ENCODE peak calls at places on chromosomes 6 and 20, in ten cellular contexts. E is CD8-positive, alpha-beta T cell; H is CD8-positive, alpha-beta memory T cell; P is caudate nucleus; I is prostate gland; U is neuronal stem cell; Q is psoas muscle; V is foreskin keratinocyte; N is spleen; Z is right lobe of liver. T is an unnamed sample.

GRCh38 chr6:30334077-30334476 is 7.3 kb downstream of the TRIM39 start:
- DNase-seq in N (no peak), E (no peak), H (no peak), Q (no peak), P (no peak), I (no peak), V (no peak), U (no peak), Z (no peak), T (no peak)

GRCh38 chr20:38771621-38772020 is 23.4 kb downstream of the ACTR5 start:
- DNase-seq in P (no peak), H (no peak), U (no peak), Q (no peak), Z (no peak), E (no peak), V (no peak), I (no peak), N (no peak), T (no peak)

GRCh38 chr6:150800596-150801310 is 64.7 kb upstream of the MTHFD1L start:
- DNase-seq in V (no peak), Z (no peak), E (no peak), P (no peak), I (no peak), U (no peak), Q (no peak), N (no peak), H (no peak), T (no peak)

GRCh38 chr6:7087066-7087465 is 20.7 kb upstream of the RREB1 start:
- DNase-seq in V (no peak), U (peak), N (no peak), P (no peak), E (no peak), Q (no peak), Z (no peak), H (no peak), I (no peak), T (no peak)

GRCh38 chr6:39279539-39279938 is 34.7 kb downstream of the KCNK17 start:
- DNase-seq in E (no peak), H (no peak), P (no peak), Q (no peak), V (no peak), U (no peak), I (no peak), Z (peak), N (no peak), T (no peak)

GRCh38 chr6:168192195-168192900 is 113.3 kb upstream of the FRMD1 start:
- DNase-seq in Z (no peak), P (no peak), N (no peak), H (no peak), V (no peak), U (no peak), I (no peak), Q (no peak), E (no peak), T (no peak)

GRCh38 chr6:8139451-8139850 is 37.1 kb upstream of the EEF1E1 start:
- DNase-seq in I (no peak), Q (no peak), E (no peak), H (no peak), U (no peak), V (no peak), Z (no peak), P (no peak), N (no peak), T (no peak)

GRCh38 chr6:146650799-146651481 is 52.2 kb downstream of the ADGB start:
- DNase-seq in V (peak), Z (no peak), U (no peak), H (no peak), I (no peak), P (no peak), N (no peak), E (no peak), Q (no peak), T (no peak)

GRCh38 chr6:134502614-134503541 is 185.0 kb upstream of the SGK1 start:
- DNase-seq in P (no peak), V (peak), Z (peak), H (no peak), U (no peak), E (no peak), Q (no peak), N (no peak), I (peak), T (no peak)

GRCh38 chr20:10609276-10609675 is 64.5 kb downstream of the JAG1 start:
- DNase-seq in P (no peak), Z (no peak), U (no peak), Q (peak), V (no peak), E (no peak), H (no peak), I (no peak), N (no peak), T (peak)

GRCh38 chr20:63238491-63239126 is 2.9 kb downstream of the BIRC7 start:
- DNase-seq in P (no peak), U (no peak), V (no peak), Z (no peak), N (no peak), I (no peak), E (no peak), Q (no peak), H (no peak), T (no peak)

GRCh38 chr6:113873043-113873667 is 16.0 kb downstream of the MARCKS start:
- DNase-seq in V (no peak), U (no peak), E (no peak), N (peak), Z (peak), P (no peak), Q (peak), H (no peak), I (no peak), T (peak)

GRCh38 chr6:108561742-108562502 is 1.2 kb downstream of the FOXO3 start:
- DNase-seq in P (no peak), U (peak), N (peak), E (no peak), I (peak), Q (peak), V (peak), Z (peak), H (no peak), T (peak)

GRCh38 chr20:50303573-50304500 is 113.2 kb downstream of the CEBPB start:
- DNase-seq in H (no peak), Z (peak), Q (peak), I (peak), V (no peak), N (peak), U (no peak), P (no peak), E (no peak), T (peak)

GRCh38 chr6:32114853-32115252 is 5.7 kb upstream of the TNXB start:
- DNase-seq in P (no peak), H (no peak), N (no peak), V (peak), I (no peak), E (no peak), Z (no peak), Q (peak), U (no peak), T (no peak)

GRCh38 chr20:41094656-41095055 is 42.7 kb upstream of the PLCG1 start:
- DNase-seq in U (no peak), E (no peak), Q (no peak), H (no peak), Z (no peak), P (no peak), I (no peak), V (no peak), N (no peak), T (no peak)

GRCh38 chr6:149077208-149077607 is 240.3 kb upstream of the TAB2 start:
- DNase-seq in I (no peak), P (no peak), N (no peak), Q (no peak), E (no peak), V (no peak), Z (no peak), U (no peak), H (no peak), T (no peak)

GRCh38 chr6:17705778-17706579 is 746 bp downstream of the NUP153 start:
- DNase-seq in N (peak), I (peak), Q (peak), E (peak), H (peak), Z (peak), V (peak), U (peak), P (no peak), T (peak)

GRCh38 chr6:12293931-12294800 is 4.0 kb downstream of the EDN1 start:
- DNase-seq in V (no peak), I (peak), Z (no peak), N (no peak), H (no peak), P (no peak), U (no peak), Q (no peak), E (no peak), T (no peak)

GRCh38 chr6:74946961-74947360 is 258.9 kb downstream of the COL12A1 start:
- DNase-seq in Z (no peak), I (no peak), U (no peak), H (no peak), P (no peak), Q (no peak), V (peak), E (no peak), N (no peak), T (no peak)

GRCh38 chr6:132007474-132008190 is 56.5 kb upstream of the CCN2 start:
- DNase-seq in U (no peak), V (peak), N (no peak), P (no peak), E (no peak), Q (no peak), H (no peak), Z (no peak), I (no peak), T (no peak)

GRCh38 chr20:11387189-11387754 is 530.4 kb upstream of the BTBD3 start:
- DNase-seq in V (peak), Z (no peak), Q (no peak), N (no peak), E (no peak), U (no peak), P (no peak), H (no peak), I (no peak), T (no peak)

GRCh38 chr6:27505209-27506027 is 32.5 kb upstream of the ZNF184 start:
- DNase-seq in V (peak), Q (no peak), N (no peak), Z (no peak), I (peak), P (peak), E (peak), U (peak), H (peak), T (no peak)

GRCh38 chr6:151431336-151431735 is 20.6 kb downstream of the RMND1 start:
- DNase-seq in Z (no peak), U (no peak), N (no peak), P (no peak), E (no peak), I (no peak), H (no peak), V (no peak), Q (no peak), T (no peak)

GRCh38 chr6:7431594-7432390 is 42.2 kb downstream of the RIOK1 start:
- DNase-seq in E (no peak), U (no peak), I (no peak), H (no peak), P (no peak), Q (no peak), N (no peak), V (no peak), Z (no peak), T (no peak)

GRCh38 chr6:47478233-47479155 is 905 bp downstream of the CD2AP start:
- DNase-seq in V (peak), E (no peak), H (no peak), U (no peak), Z (no peak), P (no peak), I (peak), N (no peak), Q (no peak), T (no peak)

GRCh38 chr20:34951252-34951651 is 4.4 kb downstream of the GSS start:
- DNase-seq in P (no peak), E (no peak), Q (no peak), V (peak), U (no peak), I (no peak), N (no peak), H (no peak), Z (no peak), T (no peak)

GRCh38 chr20:47360489-47361267 is 4.2 kb upstream of the ZMYND8 start:
- DNase-seq in N (peak), H (no peak), I (peak), E (no peak), P (peak), U (peak), V (peak), Q (peak), Z (peak), T (peak)

GRCh38 chr6:83307849-83308248 is 114.7 kb downstream of the RWDD2A start:
- DNase-seq in Z (no peak), Q (no peak), I (no peak), H (no peak), N (no peak), P (no peak), V (no peak), U (no peak), E (no peak), T (no peak)

GRCh38 chr6:139250296-139251274 is 41.2 kb downstream of the TXLNB start:
- DNase-seq in N (peak), Q (peak), I (no peak), V (peak), H (peak), U (peak), P (no peak), E (peak), Z (peak), T (peak)

DNA sequence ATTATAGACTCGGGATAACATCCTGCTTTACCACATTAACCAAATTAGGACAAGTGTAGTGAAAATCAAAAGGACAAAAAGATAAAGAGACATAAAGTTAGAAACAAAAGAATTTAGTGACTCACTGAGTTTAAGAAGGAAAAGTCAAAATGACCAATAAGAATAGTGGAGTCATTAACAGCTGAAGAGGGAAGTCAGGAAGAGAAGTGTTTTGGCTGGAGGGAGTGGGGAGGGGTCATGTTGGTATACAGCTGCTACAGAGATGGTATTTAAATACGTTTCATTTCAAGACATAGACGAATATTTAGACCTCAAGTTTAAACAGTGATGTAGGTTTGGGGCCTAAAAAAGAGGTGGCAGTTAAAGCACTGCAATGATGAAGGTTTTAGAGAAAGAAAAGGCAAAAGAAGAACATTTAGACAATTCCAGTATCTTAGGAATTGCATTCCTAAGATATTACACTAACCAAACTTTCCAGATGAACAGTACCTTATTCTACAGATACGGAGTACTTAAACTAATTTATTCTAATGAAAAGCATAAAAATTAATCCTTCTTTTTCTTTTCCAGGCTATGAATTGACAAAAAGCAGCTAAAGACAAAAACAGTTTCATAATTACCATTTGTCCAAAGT is 10.6 kb downstream of the FKBP5 start:
- DNase-seq in N (no peak), U (no peak), E (no peak), P (no peak), Q (no peak), I (no peak), H (no peak), Z (no peak), V (peak), T (no peak)
- H3K27ac ChIP-seq in N (peak), U (no peak), E (no peak), P (no peak), Q (peak), I (peak), H (no peak), Z (no peak), V (no peak), T (no peak)

DNA sequence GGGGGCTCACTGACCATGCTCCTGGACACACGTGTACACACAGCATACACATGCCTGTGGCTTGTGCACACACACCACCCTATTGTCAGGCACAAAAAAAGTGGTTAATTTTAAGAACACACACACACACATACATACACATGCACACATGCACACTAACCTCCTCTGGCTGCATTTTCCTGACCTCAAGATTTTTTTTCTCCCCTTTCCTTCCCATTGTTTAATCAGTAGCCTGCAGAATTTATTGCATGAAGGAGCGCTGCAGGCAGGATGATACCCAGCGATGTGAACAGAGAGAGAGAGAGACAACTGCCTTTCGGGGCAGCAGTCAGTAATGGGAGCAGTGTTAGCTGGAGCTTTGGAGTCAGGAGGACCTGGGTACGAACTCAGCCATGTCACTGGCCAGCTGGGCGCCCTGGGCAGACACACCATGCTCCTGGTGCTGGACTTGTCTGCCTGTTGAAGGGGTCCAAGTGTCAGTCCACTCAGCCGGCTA is 990 bp upstream of the TRAF3IP2 start:
- DNase-seq in N (no peak), P (no peak), V (no peak), H (no peak), E (no peak), U (no peak), Z (no peak), Q (no peak), I (no peak), T (no peak)
- H3K27ac ChIP-seq in N (no peak), P (no peak), V (no peak), H (no peak), E (no peak), U (no peak), Z (peak), Q (peak), I (peak), T (peak)

GRCh38 chr6:53746442-53747103 is 48.2 kb upstream of the LRRC1 start:
- DNase-seq in V (peak), E (no peak), H (no peak), Q (no peak), N (no peak), Z (no peak), I (peak), U (no peak), P (no peak), T (no peak)
- H3K27ac ChIP-seq in V (peak), E (no peak), H (no peak), Q (no peak), N (no peak), Z (no peak), I (peak), U (no peak), P (no peak), T (no peak)

GRCh38 chr20:37376324-37376723 is 30.4 kb downstream of the SRC start:
- DNase-seq in P (no peak), N (peak), E (no peak), H (no peak), I (no peak), V (no peak), Z (no peak), Q (no peak), U (no peak), T (no peak)

GRCh38 chr20:37377346-37378081 is 31.6 kb downstream of the SRC start:
- DNase-seq in N (peak), P (no peak), E (no peak), U (no peak), V (no peak), Z (no peak), I (no peak), Q (no peak), H (no peak), T (no peak)

GRCh38 chr20:37376791-37377190 is 30.9 kb downstream of the SRC start:
- DNase-seq in N (peak), U (no peak), H (no peak), Z (no peak), E (no peak), Q (no peak), V (no peak), P (no peak), I (no peak), T (no peak)

GRCh38 chr20:37373020-37373592 is 27.2 kb downstream of the SRC start:
- DNase-seq in I (no peak), Z (no peak), N (no peak), U (no peak), Q (no peak), H (no peak), V (no peak), E (no peak), P (no peak), T (no peak)

GRCh38 chr20:37375227-37375626 is 29.3 kb downstream of the SRC start:
- DNase-seq in P (no peak), I (no peak), U (no peak), E (no peak), Z (no peak), H (no peak), Q (no peak), N (peak), V (no peak), T (no peak)
- H3K27ac ChIP-seq in P (no peak), I (no peak), U (no peak), E (no peak), Z (no peak), H (no peak), Q (no peak), N (no peak), V (no peak), T (no peak)

GRCh38 chr20:61126369-61127195 is 125.5 kb upstream of the CDH4 start:
- DNase-seq in Z (no peak), I (no peak), H (no peak), E (no peak), Q (no peak), P (no peak), U (no peak), N (no peak), V (no peak), T (no peak)
- H3K27ac ChIP-seq in Z (no peak), I (no peak), H (no peak), E (no peak), Q (no peak), P (no peak), U (no peak), N (no peak), V (no peak), T (no peak)

DNA sequence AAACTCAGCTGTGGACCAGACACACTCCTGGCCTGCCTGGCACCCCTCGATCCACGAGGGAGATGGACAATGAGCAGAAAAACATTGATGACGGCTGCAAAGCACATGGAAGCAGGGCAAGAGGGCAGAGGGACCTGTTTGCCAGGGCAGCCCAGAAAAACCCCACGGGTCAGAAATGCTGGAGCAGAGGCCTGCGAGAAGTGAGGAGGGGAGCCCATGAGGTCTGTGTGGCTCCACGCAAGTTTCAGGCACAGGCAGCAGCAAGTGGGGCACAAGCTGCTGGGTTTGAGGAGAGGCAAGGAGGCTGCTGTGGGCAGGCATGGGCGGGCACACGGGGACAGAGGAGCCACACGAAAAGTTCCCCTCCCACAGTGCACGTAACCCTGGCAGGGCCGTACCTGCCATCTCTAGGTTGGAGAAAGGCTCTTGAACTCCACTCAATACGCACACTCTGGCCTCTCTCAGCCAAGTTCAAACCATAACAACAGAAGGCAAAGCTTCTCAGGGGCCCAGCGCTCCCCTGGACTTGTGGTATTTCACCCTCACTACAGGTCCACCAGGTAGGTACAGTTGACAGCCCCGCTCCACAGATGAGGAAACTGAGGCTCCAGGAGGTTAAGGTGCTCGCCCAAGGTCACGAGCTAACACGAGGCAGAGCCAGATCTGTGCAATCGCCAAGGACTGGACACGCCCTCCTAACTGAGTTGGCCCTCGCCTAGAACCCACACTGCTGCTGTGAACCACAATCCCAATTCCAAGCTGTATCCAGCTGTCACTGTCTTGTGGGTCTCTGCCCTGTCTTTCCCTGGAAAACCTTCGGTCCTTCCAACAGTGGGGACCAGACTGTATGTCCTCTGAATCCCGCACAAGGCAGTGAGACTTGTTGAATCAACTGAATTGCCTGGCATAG is 108.2 kb downstream of the NOL4L start:
- DNase-seq in H (no peak), Z (no peak), V (no peak), I (no peak), P (no peak), U (no peak), N (peak), Q (no peak), E (no peak), T (no peak)
- H3K27ac ChIP-seq in H (peak), Z (no peak), V (no peak), I (peak), P (peak), U (no peak), N (peak), Q (peak), E (no peak), T (peak)

GRCh38 chr6:89951574-89952360 is 57.5 kb downstream of the GJA10 start:
- DNase-seq in N (no peak), P (peak), U (no peak), H (no peak), E (no peak), I (no peak), Q (no peak), Z (peak), V (no peak), T (no peak)

GRCh38 chr6:89950879-89951391 is 56.7 kb downstream of the GJA10 start:
- DNase-seq in U (no peak), Q (peak), V (peak), H (no peak), I (no peak), P (no peak), E (no peak), N (no peak), Z (no peak), T (no peak)

GRCh38 chr6:89954721-89955148 is 60.5 kb downstream of the GJA10 start:
- DNase-seq in Z (no peak), U (no peak), V (no peak), I (no peak), N (no peak), P (no peak), E (no peak), H (no peak), Q (no peak), T (no peak)

GRCh38 chr6:89952361-89952680 is 58.1 kb downstream of the GJA10 start:
- DNase-seq in H (no peak), N (no peak), V (no peak), Z (no peak), U (no peak), Q (no peak), I (no peak), P (no peak), E (no peak), T (no peak)

GRCh38 chr6:89952696-89953095 is 58.4 kb downstream of the GJA10 start:
- DNase-seq in H (peak), P (no peak), N (no peak), E (peak), Q (no peak), V (peak), I (no peak), U (no peak), Z (no peak), T (no peak)
- H3K27ac ChIP-seq in H (peak), P (no peak), N (no peak), E (peak), Q (no peak), V (no peak), I (no peak), U (no peak), Z (no peak), T (no peak)

T was measured in heart right ventricle.